ENCODE peak calls at places on chromosome 5, in eight cellular contexts. One of them, this sample, is unnamed.

GRCh38 chr5:103428411-103428871 is 134.1 kb downstream of the NUDT12 start:
- DNase-seq in cardiac muscle cell: no peak
- DNase-seq in GM12865: no peak
- DNase-seq in epithelial cell of esophagus: no peak
- DNase-seq in astrocyte of the cerebellum: peak
- DNase-seq in choroid plexus epithelial cell: peak
- DNase-seq in left ventricle myocardium inferior: peak
- DNase-seq in HFF-Myc: peak
- DNase-seq in this sample: no peak

GRCh38 chr5:179272326-179273073 is 72.8 kb downstream of the ADAMTS2 start:
- DNase-seq in cardiac muscle cell: no peak
- DNase-seq in GM12865: no peak
- DNase-seq in epithelial cell of esophagus: no peak
- DNase-seq in astrocyte of the cerebellum: no peak
- DNase-seq in choroid plexus epithelial cell: no peak
- DNase-seq in left ventricle myocardium inferior: peak
- DNase-seq in HFF-Myc: no peak
- DNase-seq in this sample: no peak

GRCh38 chr5:59500014-59500413 is 393.5 kb downstream of the PDE4D start:
- DNase-seq in cardiac muscle cell: no peak
- DNase-seq in GM12865: no peak
- DNase-seq in epithelial cell of esophagus: no peak
- DNase-seq in astrocyte of the cerebellum: peak
- DNase-seq in choroid plexus epithelial cell: peak
- DNase-seq in left ventricle myocardium inferior: no peak
- DNase-seq in HFF-Myc: no peak
- DNase-seq in this sample: no peak

GRCh38 chr5:132474131-132474723 is 16.3 kb downstream of the IRF1 start:
- DNase-seq in cardiac muscle cell: no peak
- DNase-seq in GM12865: no peak
- DNase-seq in epithelial cell of esophagus: no peak
- DNase-seq in astrocyte of the cerebellum: no peak
- DNase-seq in choroid plexus epithelial cell: no peak
- DNase-seq in left ventricle myocardium inferior: no peak
- DNase-seq in HFF-Myc: no peak
- DNase-seq in this sample: no peak

GRCh38 chr5:132017738-132018625 is 6.5 kb upstream of the ACSL6 start:
- DNase-seq in cardiac muscle cell: no peak
- DNase-seq in GM12865: no peak
- DNase-seq in epithelial cell of esophagus: no peak
- DNase-seq in astrocyte of the cerebellum: no peak
- DNase-seq in choroid plexus epithelial cell: no peak
- DNase-seq in left ventricle myocardium inferior: no peak
- DNase-seq in HFF-Myc: no peak
- DNase-seq in this sample: no peak

GRCh38 chr5:179154346-179154990 is 94.3 kb downstream of the ZNF354C start:
- DNase-seq in cardiac muscle cell: no peak
- DNase-seq in GM12865: no peak
- DNase-seq in epithelial cell of esophagus: no peak
- DNase-seq in astrocyte of the cerebellum: no peak
- DNase-seq in choroid plexus epithelial cell: no peak
- DNase-seq in left ventricle myocardium inferior: no peak
- DNase-seq in HFF-Myc: no peak
- DNase-seq in this sample: no peak

GRCh38 chr5:77180167-77181081 is 30.1 kb upstream of the PDE8B start:
- DNase-seq in cardiac muscle cell: peak
- DNase-seq in GM12865: no peak
- DNase-seq in epithelial cell of esophagus: no peak
- DNase-seq in astrocyte of the cerebellum: no peak
- DNase-seq in choroid plexus epithelial cell: peak
- DNase-seq in left ventricle myocardium inferior: peak
- DNase-seq in HFF-Myc: no peak
- DNase-seq in this sample: no peak

GRCh38 chr5:176888865-176889165 is 10.3 kb downstream of the HK3 start:
- DNase-seq in cardiac muscle cell: no peak
- DNase-seq in GM12865: no peak
- DNase-seq in epithelial cell of esophagus: no peak
- DNase-seq in astrocyte of the cerebellum: no peak
- DNase-seq in choroid plexus epithelial cell: no peak
- DNase-seq in left ventricle myocardium inferior: no peak
- DNase-seq in HFF-Myc: no peak
- DNase-seq in this sample: no peak

GRCh38 chr5:57221049-57221568 is 47.2 kb downstream of the GPBP1 start:
- DNase-seq in cardiac muscle cell: peak
- DNase-seq in GM12865: peak
- DNase-seq in epithelial cell of esophagus: peak
- DNase-seq in astrocyte of the cerebellum: peak
- DNase-seq in choroid plexus epithelial cell: peak
- DNase-seq in left ventricle myocardium inferior: no peak
- DNase-seq in HFF-Myc: peak
- DNase-seq in this sample: peak

GRCh38 chr5:156482816-156483215 is 155.9 kb downstream of the SGCD start:
- DNase-seq in cardiac muscle cell: no peak
- DNase-seq in GM12865: no peak
- DNase-seq in epithelial cell of esophagus: no peak
- DNase-seq in astrocyte of the cerebellum: no peak
- DNase-seq in choroid plexus epithelial cell: no peak
- DNase-seq in left ventricle myocardium inferior: no peak
- DNase-seq in HFF-Myc: no peak
- DNase-seq in this sample: no peak

GRCh38 chr5:148850836-148851235 is 24.4 kb downstream of the ADRB2 start:
- DNase-seq in cardiac muscle cell: no peak
- DNase-seq in GM12865: no peak
- DNase-seq in epithelial cell of esophagus: no peak
- DNase-seq in astrocyte of the cerebellum: no peak
- DNase-seq in choroid plexus epithelial cell: no peak
- DNase-seq in left ventricle myocardium inferior: no peak
- DNase-seq in HFF-Myc: no peak
- DNase-seq in this sample: no peak

GRCh38 chr5:137217599-137218200 is 281.4 kb downstream of the SPOCK1 start:
- DNase-seq in cardiac muscle cell: no peak
- DNase-seq in GM12865: no peak
- DNase-seq in epithelial cell of esophagus: peak
- DNase-seq in astrocyte of the cerebellum: no peak
- DNase-seq in choroid plexus epithelial cell: no peak
- DNase-seq in left ventricle myocardium inferior: no peak
- DNase-seq in HFF-Myc: no peak
- DNase-seq in this sample: no peak
- H3K4me3 ChIP-seq in cardiac muscle cell: no peak
- H3K4me3 ChIP-seq in GM12865: no peak
- H3K4me3 ChIP-seq in epithelial cell of esophagus: no peak
- H3K4me3 ChIP-seq in astrocyte of the cerebellum: no peak
- H3K4me3 ChIP-seq in choroid plexus epithelial cell: no peak
- H3K4me3 ChIP-seq in left ventricle myocardium inferior: no peak
- H3K4me3 ChIP-seq in HFF-Myc: no peak
- H3K4me3 ChIP-seq in this sample: no peak

DNA sequence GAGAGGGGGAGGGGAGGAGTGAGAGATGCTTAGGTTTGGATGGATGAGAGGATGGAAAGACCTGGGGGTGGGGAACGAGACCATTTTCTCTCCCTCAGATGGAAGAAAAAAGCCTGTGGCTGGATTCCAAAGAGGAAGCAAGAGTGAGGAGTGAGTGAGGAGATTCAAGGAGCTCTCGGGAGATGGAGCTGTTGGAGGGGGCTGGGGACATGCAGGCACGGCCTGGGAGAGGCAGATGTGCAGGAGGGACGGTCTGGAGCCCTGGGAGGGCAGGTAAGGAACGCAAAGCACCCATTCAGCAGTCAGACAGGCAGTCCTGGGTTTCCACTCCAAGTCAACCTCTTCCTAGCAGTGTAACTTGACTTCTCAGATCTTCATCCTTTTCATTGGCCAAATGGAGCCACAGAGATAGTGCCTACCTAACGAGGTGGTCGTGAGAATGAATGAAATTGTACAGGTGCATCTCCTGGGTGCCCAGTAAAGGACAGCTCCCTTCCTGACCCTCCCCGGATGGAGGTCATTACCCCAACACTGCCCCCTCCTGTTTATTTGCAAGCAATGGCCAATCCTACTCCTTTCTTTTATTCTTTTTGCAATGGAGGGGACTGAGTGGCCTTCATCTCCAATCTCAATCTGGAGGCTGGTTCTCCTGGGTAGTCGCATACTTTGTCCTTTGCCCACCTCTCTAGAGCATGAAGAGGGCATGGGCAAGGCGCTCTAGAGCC is 52.2 kb downstream of the PCDH1 start:
- DNase-seq in cardiac muscle cell: peak
- DNase-seq in GM12865: peak
- DNase-seq in epithelial cell of esophagus: peak
- DNase-seq in astrocyte of the cerebellum: no peak
- DNase-seq in choroid plexus epithelial cell: peak
- DNase-seq in left ventricle myocardium inferior: no peak
- DNase-seq in HFF-Myc: no peak
- DNase-seq in this sample: no peak
- TF ChIP-seq CTCF in cardiac muscle cell: peak
- TF ChIP-seq CTCF in GM12865: peak
- TF ChIP-seq CTCF in epithelial cell of esophagus: peak
- TF ChIP-seq CTCF in astrocyte of the cerebellum: no peak
- TF ChIP-seq CTCF in choroid plexus epithelial cell: peak
- TF ChIP-seq CTCF in left ventricle myocardium inferior: peak
- TF ChIP-seq CTCF in HFF-Myc: peak
- TF ChIP-seq CTCF in this sample: peak

GRCh38 chr5:142820447-142820846 is 50.3 kb downstream of the ARHGAP26 start:
- DNase-seq in cardiac muscle cell: no peak
- DNase-seq in GM12865: no peak
- DNase-seq in epithelial cell of esophagus: no peak
- DNase-seq in astrocyte of the cerebellum: no peak
- DNase-seq in choroid plexus epithelial cell: no peak
- DNase-seq in left ventricle myocardium inferior: no peak
- DNase-seq in HFF-Myc: no peak
- DNase-seq in this sample: no peak

GRCh38 chr5:142819816-142820215 is 49.6 kb downstream of the ARHGAP26 start:
- DNase-seq in cardiac muscle cell: no peak
- DNase-seq in GM12865: no peak
- DNase-seq in epithelial cell of esophagus: peak
- DNase-seq in astrocyte of the cerebellum: no peak
- DNase-seq in choroid plexus epithelial cell: peak
- DNase-seq in left ventricle myocardium inferior: no peak
- DNase-seq in HFF-Myc: no peak
- DNase-seq in this sample: no peak

GRCh38 chr5:142817961-142818431 is 47.8 kb downstream of the ARHGAP26 start:
- DNase-seq in cardiac muscle cell: no peak
- DNase-seq in GM12865: no peak
- DNase-seq in epithelial cell of esophagus: no peak
- DNase-seq in astrocyte of the cerebellum: no peak
- DNase-seq in choroid plexus epithelial cell: no peak
- DNase-seq in left ventricle myocardium inferior: no peak
- DNase-seq in HFF-Myc: no peak
- DNase-seq in this sample: no peak

GRCh38 chr5:142821027-142821732 is 51.0 kb downstream of the ARHGAP26 start:
- DNase-seq in cardiac muscle cell: no peak
- DNase-seq in GM12865: no peak
- DNase-seq in epithelial cell of esophagus: no peak
- DNase-seq in astrocyte of the cerebellum: no peak
- DNase-seq in choroid plexus epithelial cell: no peak
- DNase-seq in left ventricle myocardium inferior: no peak
- DNase-seq in HFF-Myc: no peak
- DNase-seq in this sample: no peak

DNA sequence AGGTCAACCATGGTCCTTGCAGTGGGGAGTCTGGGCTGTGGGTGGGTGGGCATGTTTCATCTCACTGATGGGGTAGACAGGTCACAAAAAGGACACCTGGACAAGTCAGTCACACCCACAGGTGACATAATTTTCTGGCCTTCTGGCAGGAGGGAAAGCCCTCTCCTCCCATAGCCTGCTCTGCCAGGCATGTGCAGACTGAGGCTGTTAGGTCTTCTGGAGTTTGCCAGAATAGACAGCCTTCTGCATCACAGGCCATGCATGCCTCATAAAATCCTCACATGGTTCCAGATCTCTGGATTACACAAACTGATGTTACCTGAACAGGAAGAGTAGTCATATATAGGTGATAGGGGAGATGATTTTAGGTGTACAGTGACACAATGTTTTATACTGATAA is 49.1 kb downstream of the ARHGAP26 start:
- DNase-seq in cardiac muscle cell: no peak
- DNase-seq in GM12865: no peak
- DNase-seq in epithelial cell of esophagus: peak
- DNase-seq in astrocyte of the cerebellum: no peak
- DNase-seq in choroid plexus epithelial cell: no peak
- DNase-seq in left ventricle myocardium inferior: no peak
- DNase-seq in HFF-Myc: no peak
- DNase-seq in this sample: no peak
- H3K4me3 ChIP-seq in cardiac muscle cell: no peak
- H3K4me3 ChIP-seq in GM12865: no peak
- H3K4me3 ChIP-seq in epithelial cell of esophagus: no peak
- H3K4me3 ChIP-seq in astrocyte of the cerebellum: no peak
- H3K4me3 ChIP-seq in choroid plexus epithelial cell: no peak
- H3K4me3 ChIP-seq in left ventricle myocardium inferior: no peak
- H3K4me3 ChIP-seq in HFF-Myc: no peak
- H3K4me3 ChIP-seq in this sample: no peak

DNA sequence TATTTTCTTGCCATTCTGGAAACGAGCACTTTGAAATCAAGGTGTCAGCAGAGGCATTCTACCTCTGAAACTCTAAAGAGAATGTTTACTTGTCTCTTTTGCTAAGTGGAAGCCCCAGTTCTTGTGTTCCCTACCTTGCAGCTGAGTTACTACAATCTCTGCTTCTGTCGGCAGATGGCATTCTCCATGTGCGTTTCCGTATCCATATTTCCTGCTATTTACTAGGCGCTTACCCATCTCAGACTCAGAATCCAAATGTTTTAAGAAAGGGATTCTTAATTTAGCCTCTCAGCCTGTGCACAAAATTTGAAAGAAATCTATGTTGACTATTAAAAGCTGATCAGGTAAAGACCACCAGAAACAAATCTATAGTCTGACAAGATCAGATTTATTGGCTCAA is 221.3 kb upstream of the FTMT start:
- DNase-seq in cardiac muscle cell: peak
- DNase-seq in GM12865: no peak
- DNase-seq in epithelial cell of esophagus: peak
- DNase-seq in astrocyte of the cerebellum: no peak
- DNase-seq in choroid plexus epithelial cell: peak
- DNase-seq in left ventricle myocardium inferior: no peak
- DNase-seq in HFF-Myc: peak
- DNase-seq in this sample: no peak
- TF ChIP-seq CTCF in cardiac muscle cell: no peak
- TF ChIP-seq CTCF in GM12865: no peak
- TF ChIP-seq CTCF in epithelial cell of esophagus: peak
- TF ChIP-seq CTCF in astrocyte of the cerebellum: peak
- TF ChIP-seq CTCF in choroid plexus epithelial cell: peak
- TF ChIP-seq CTCF in left ventricle myocardium inferior: peak
- TF ChIP-seq CTCF in HFF-Myc: peak
- TF ChIP-seq CTCF in this sample: peak

This sample was measured in AG09309.